ENCODE peak calls at places on chromosomes 7 and 10, in seven cellular contexts. X, O, E, R, B, K and L are unnamed samples.
A peak's percentile ranks its signal among the peaks of the same experiment; 100 is the strongest.

GRCh38 chr7:23471090-23471859 is 984 bp upstream of the IGF2BP3 start:
- DNase-seq in X (no peak), O (peak; percentile 78), E (peak; percentile 98), R (peak; percentile 68), B (peak; percentile 77), K (peak; percentile 92), L (peak; percentile 74)

GRCh38 chr10:94299417-94299816 is 63.3 kb downstream of the NOC3L start:
- DNase-seq in X (no peak), O (peak; percentile 46), E (peak; percentile 74), R (peak; percentile 48), B (no peak), K (no peak), L (no peak)

GRCh38 chr7:51850141-51850540 is 533.5 kb upstream of the COBL start:
- DNase-seq in X (no peak), O (no peak), E (no peak), R (no peak), B (no peak), K (no peak), L (no peak)

GRCh38 chr7:78437118-78437517 is 638.5 kb downstream of the PHTF2 start:
- DNase-seq in X (no peak), O (peak; percentile 16), E (no peak), R (peak; percentile 78), B (no peak), K (no peak), L (no peak)

GRCh38 chr7:479948-480499 is 39.6 kb downstream of the PDGFA start:
- DNase-seq in X (no peak), O (no peak), E (no peak), R (no peak), B (peak; percentile 56), K (no peak), L (no peak)

GRCh38 chr10:129328531-129328930 is 138.5 kb upstream of the MGMT start:
- DNase-seq in X (no peak), O (peak; percentile 42), E (no peak), R (peak; percentile 74), B (no peak), K (no peak), L (no peak)

GRCh38 chr7:98211676-98212531 is 665 bp downstream of the BHLHA15 start:
- DNase-seq in X (no peak), O (no peak), E (no peak), R (no peak), B (peak; percentile 77), K (no peak), L (no peak)

GRCh38 chr7:45001138-45001694 is 1.2 kb downstream of the CCM2 start:
- DNase-seq in X (no peak), O (no peak), E (peak; percentile 35), R (no peak), B (peak; percentile 82), K (no peak), L (no peak)

GRCh38 chr7:4178887-4179286 is 503.2 kb upstream of the FOXK1 start:
- DNase-seq in X (no peak), O (no peak), E (no peak), R (no peak), B (no peak), K (no peak), L (no peak)

GRCh38 chr10:89221919-89222318 is 14.8 kb upstream of the CH25H start:
- DNase-seq in X (no peak), O (no peak), E (no peak), R (no peak), B (no peak), K (no peak), L (no peak)

GRCh38 chr10:30231071-30231652 is 117.9 kb downstream of the MTPAP start:
- DNase-seq in X (no peak), O (no peak), E (no peak), R (no peak), B (no peak), K (no peak), L (no peak)

GRCh38 chr7:145928937-145929336 is 187.7 kb upstream of the CNTNAP2 start:
- DNase-seq in X (no peak), O (no peak), E (no peak), R (no peak), B (no peak), K (no peak), L (no peak)

GRCh38 chr7:27900006-27900405 is 160.0 kb downstream of the TAX1BP1 start:
- DNase-seq in X (no peak), O (no peak), E (no peak), R (no peak), B (no peak), K (no peak), L (no peak)

GRCh38 chr10:72013202-72013945 is 49.2 kb downstream of the CHST3 start:
- DNase-seq in X (no peak), O (no peak), E (no peak), R (no peak), B (no peak), K (no peak), L (no peak)

GRCh38 chr7:91850455-91850854 is 30.0 kb downstream of the MTERF1 start:
- DNase-seq in X (no peak), O (peak; percentile 38), E (no peak), R (peak; percentile 28), B (no peak), K (peak; percentile 3), L (no peak)
- TF ChIP-seq CTCF in X (no peak), O (no peak), E (no peak), R (no peak), B (no peak), K (no peak), L (no peak)

GRCh38 chr7:151863386-151864079 is 13.4 kb downstream of the PRKAG2 start:
- DNase-seq in X (no peak), O (no peak), E (peak; percentile 36), R (no peak), B (peak; percentile 36), K (peak; percentile 41), L (no peak)
- TF ChIP-seq CTCF in X (no peak), O (no peak), E (no peak), R (no peak), B (no peak), K (peak; percentile 15), L (no peak)

DNA sequence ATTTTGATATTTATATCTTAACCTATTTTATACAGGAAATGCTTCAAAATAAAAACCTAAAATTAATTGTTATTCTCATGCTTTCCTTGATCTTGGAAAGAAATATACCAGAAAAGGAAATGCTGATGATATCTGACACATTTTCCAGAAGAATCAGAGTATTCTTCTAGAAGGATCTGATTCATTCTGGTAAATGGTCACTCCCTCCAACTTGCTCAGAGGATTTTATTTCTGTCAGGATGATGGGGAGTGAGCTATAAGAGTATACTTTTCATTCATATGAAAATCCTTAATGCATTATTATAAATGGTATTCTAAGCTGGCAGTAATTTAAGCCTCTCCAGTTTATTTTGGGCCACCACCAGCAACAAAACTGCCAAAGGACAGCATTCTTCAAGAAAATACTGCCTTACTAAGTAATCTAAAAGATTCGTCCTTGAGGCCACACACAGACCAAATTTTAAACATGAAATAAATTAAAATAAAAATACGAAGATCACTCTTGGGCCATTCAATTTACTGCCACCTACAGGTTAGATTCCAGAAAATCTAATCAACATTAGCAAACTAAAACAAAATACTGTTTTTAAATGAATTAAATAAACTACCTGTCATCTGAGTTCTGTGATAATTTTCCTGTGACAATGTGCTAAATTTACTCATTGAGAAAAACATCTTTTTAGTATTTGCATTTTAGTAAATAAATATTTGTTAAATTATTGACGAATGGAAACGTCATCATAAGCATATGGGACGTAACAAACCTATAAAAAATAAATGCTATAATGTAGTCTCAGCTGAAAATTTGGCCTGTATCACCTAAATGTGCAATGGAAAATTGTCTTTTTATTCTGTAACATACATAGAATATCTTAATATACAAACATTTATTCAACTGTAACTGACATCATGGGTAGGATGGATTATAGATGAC is 71.9 kb downstream of the ITGB8 start:
- DNase-seq in X (no peak), O (peak; percentile 28), E (no peak), R (peak; percentile 5), B (no peak), K (no peak), L (no peak)
- TF ChIP-seq CTCF in X (peak; percentile 25), O (peak; percentile 52), E (peak; percentile 11), R (peak; percentile 50), B (no peak), K (peak; percentile 57), L (no peak)

DNA sequence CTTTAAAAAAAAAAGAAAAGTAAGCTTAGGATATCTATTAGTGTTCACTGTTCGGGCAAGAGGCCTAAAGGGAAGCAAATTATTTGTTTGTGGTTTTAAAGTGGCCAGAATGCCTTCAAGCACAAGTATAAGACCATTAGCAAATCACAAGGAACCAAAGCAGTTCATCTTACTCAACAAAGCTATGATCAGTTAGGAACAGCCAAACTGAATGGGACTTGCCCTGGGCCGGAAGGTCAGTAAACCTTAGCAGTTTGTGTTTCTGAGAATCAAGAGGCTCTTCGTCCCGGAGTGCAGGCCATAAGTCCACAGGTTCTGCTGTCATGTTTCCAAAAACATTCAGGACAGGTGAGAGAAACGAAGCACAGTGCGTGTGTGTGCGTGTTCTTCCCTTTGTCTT is 4.5 kb downstream of the FBXW4 start:
- DNase-seq in X (no peak), O (no peak), E (peak; percentile 26), R (no peak), B (no peak), K (no peak), L (no peak)
- TF ChIP-seq CTCF in X (no peak), O (no peak), E (no peak), R (no peak), B (no peak), K (no peak), L (no peak)

DNA sequence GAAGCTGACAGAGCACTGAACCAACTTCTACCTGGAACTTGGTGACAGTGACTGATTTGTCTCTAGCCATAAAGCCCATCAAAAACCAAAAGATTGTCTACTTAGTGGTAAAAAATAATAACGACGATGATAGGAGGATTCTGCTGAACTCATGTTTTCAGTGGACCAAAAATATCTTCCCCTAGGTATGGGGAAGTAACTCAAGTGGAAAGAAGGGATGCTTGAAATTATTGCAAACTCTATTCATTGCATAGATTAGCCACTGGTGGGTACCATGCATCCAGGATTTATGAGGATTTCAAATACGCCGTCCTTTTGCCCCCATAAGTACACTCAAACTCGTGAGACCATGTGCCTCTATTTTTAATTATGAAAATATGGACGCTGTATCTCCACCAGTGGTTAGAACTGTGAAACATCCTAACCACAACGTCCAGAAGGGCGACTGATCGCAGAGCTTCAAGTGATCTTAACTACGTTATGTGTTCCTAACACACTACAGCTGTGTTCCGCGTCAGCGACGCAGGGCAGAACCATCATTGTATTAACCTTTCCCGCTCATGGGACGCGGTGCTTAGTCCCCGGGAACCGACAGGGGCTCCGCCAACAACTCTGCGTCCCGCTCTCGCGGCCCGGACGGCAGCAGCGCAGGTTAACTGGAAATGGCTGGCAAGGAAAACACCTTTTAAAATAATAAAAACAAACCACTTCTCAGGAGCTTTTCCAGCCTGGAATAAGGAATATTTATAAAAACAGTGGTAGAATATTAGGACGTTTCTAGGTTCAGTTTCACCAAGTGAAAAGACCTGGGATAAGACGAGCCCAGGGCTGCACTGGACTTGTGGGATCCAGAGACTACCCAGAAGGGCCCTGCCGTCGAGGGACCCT is 776 bp downstream of the PEX1 start:
- DNase-seq in X (peak; percentile 7), O (peak; percentile 48), E (peak; percentile 80), R (peak; percentile 55), B (peak; percentile 90), K (peak; percentile 65), L (no peak)
- TF ChIP-seq CTCF in X (no peak), O (peak; percentile 20), E (no peak), R (peak; percentile 5), B (no peak), K (no peak), L (no peak)

DNA sequence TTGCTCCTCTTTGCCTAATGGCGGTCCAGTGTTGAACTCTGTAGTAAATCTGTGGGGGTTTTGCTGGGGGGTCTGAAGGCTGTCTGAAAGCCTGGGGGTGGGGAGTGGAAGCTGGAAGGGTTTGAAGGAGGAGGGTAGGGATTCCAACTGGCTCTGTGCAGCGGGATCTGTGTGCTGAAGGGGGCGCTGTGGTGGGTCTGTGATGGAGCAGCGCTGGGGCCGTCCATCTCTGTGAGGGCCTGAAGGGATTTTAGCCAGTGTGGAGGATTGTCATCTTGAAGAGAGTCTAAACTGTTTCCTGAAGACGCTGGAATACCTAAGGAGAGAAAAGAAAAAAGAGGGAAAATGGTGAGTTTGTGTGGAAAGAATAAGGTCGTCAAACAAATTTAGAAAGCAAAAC is 129.2 kb downstream of the STRA8 start:
- DNase-seq in X (no peak), O (no peak), E (no peak), R (no peak), B (no peak), K (peak; percentile 12), L (no peak)
- TF ChIP-seq CTCF in X (no peak), O (peak; percentile 6), E (peak; percentile 13), R (no peak), B (no peak), K (no peak), L (no peak)